ENCODE peak calls at places on chromosomes 13 and 19, in ten cellular contexts. One of them, this sample, is unnamed.

GRCh38 chr13:97130201-97130600 is 91.9 kb upstream of the MBNL2 start:
- DNase-seq in AG04449: no peak
- DNase-seq in WTC11: no peak
- DNase-seq in B cell: no peak
- DNase-seq in lower lobe of right lung: no peak
- DNase-seq in astrocyte: no peak
- DNase-seq in breast epithelium: no peak
- DNase-seq in A673: no peak
- DNase-seq in cardiac fibroblast: peak
- DNase-seq in dorsolateral prefrontal cortex: no peak
- DNase-seq in this sample: no peak

GRCh38 chr13:77698211-77699058 is 948 bp downstream of the SLAIN1 start:
- DNase-seq in AG04449: no peak
- DNase-seq in WTC11: peak
- DNase-seq in B cell: peak
- DNase-seq in lower lobe of right lung: peak
- DNase-seq in astrocyte: no peak
- DNase-seq in breast epithelium: no peak
- DNase-seq in A673: peak
- DNase-seq in cardiac fibroblast: peak
- DNase-seq in dorsolateral prefrontal cortex: peak
- DNase-seq in this sample: peak

GRCh38 chr19:12156254-12157058 is at the start of gene ZNF625:
- DNase-seq in AG04449: peak
- DNase-seq in WTC11: peak
- DNase-seq in B cell: peak
- DNase-seq in lower lobe of right lung: peak
- DNase-seq in astrocyte: peak
- DNase-seq in breast epithelium: peak
- DNase-seq in A673: peak
- DNase-seq in cardiac fibroblast: peak
- DNase-seq in dorsolateral prefrontal cortex: peak
- DNase-seq in this sample: peak

GRCh38 chr13:113238542-113238941 is 29.1 kb downstream of the CUL4A start:
- DNase-seq in AG04449: no peak
- DNase-seq in WTC11: no peak
- DNase-seq in B cell: no peak
- DNase-seq in lower lobe of right lung: no peak
- DNase-seq in astrocyte: no peak
- DNase-seq in breast epithelium: no peak
- DNase-seq in A673: no peak
- DNase-seq in cardiac fibroblast: no peak
- DNase-seq in dorsolateral prefrontal cortex: no peak
- DNase-seq in this sample: no peak

GRCh38 chr19:7943444-7944176 is at the start of gene TIMM44:
- DNase-seq in AG04449: peak
- DNase-seq in WTC11: peak
- DNase-seq in B cell: peak
- DNase-seq in lower lobe of right lung: peak
- DNase-seq in astrocyte: peak
- DNase-seq in breast epithelium: peak
- DNase-seq in A673: peak
- DNase-seq in cardiac fibroblast: peak
- DNase-seq in dorsolateral prefrontal cortex: peak
- DNase-seq in this sample: peak

GRCh38 chr19:30082168-30082567 is 140.1 kb downstream of the URI1 start:
- DNase-seq in AG04449: no peak
- DNase-seq in WTC11: no peak
- DNase-seq in B cell: no peak
- DNase-seq in lower lobe of right lung: no peak
- DNase-seq in astrocyte: no peak
- DNase-seq in breast epithelium: no peak
- DNase-seq in A673: no peak
- DNase-seq in cardiac fibroblast: no peak
- DNase-seq in dorsolateral prefrontal cortex: peak
- DNase-seq in this sample: no peak

GRCh38 chr19:48372904-48373303 is 8.7 kb downstream of the SYNGR4 start:
- DNase-seq in AG04449: no peak
- DNase-seq in WTC11: no peak
- DNase-seq in B cell: no peak
- DNase-seq in lower lobe of right lung: no peak
- DNase-seq in astrocyte: no peak
- DNase-seq in breast epithelium: no peak
- DNase-seq in A673: peak
- DNase-seq in cardiac fibroblast: no peak
- DNase-seq in dorsolateral prefrontal cortex: peak
- DNase-seq in this sample: no peak

GRCh38 chr13:42272115-42272756 is at the start of gene AKAP11:
- DNase-seq in AG04449: no peak
- DNase-seq in WTC11: peak
- DNase-seq in B cell: no peak
- DNase-seq in lower lobe of right lung: peak
- DNase-seq in astrocyte: peak
- DNase-seq in breast epithelium: peak
- DNase-seq in A673: peak
- DNase-seq in cardiac fibroblast: peak
- DNase-seq in dorsolateral prefrontal cortex: peak
- DNase-seq in this sample: no peak

GRCh38 chr19:43423779-43424178 is 9.1 kb downstream of the TEX101 start:
- DNase-seq in AG04449: no peak
- DNase-seq in WTC11: no peak
- DNase-seq in B cell: no peak
- DNase-seq in lower lobe of right lung: no peak
- DNase-seq in astrocyte: no peak
- DNase-seq in breast epithelium: peak
- DNase-seq in A673: no peak
- DNase-seq in cardiac fibroblast: no peak
- DNase-seq in dorsolateral prefrontal cortex: no peak
- DNase-seq in this sample: no peak

GRCh38 chr19:43422000-43422688 is 7.5 kb downstream of the TEX101 start:
- DNase-seq in AG04449: no peak
- DNase-seq in WTC11: no peak
- DNase-seq in B cell: no peak
- DNase-seq in lower lobe of right lung: no peak
- DNase-seq in astrocyte: no peak
- DNase-seq in breast epithelium: no peak
- DNase-seq in A673: no peak
- DNase-seq in cardiac fibroblast: no peak
- DNase-seq in dorsolateral prefrontal cortex: no peak
- DNase-seq in this sample: no peak

GRCh38 chr19:43429395-43429794 is 14.7 kb downstream of the TEX101 start:
- DNase-seq in AG04449: no peak
- DNase-seq in WTC11: no peak
- DNase-seq in B cell: no peak
- DNase-seq in lower lobe of right lung: no peak
- DNase-seq in astrocyte: no peak
- DNase-seq in breast epithelium: no peak
- DNase-seq in A673: no peak
- DNase-seq in cardiac fibroblast: no peak
- DNase-seq in dorsolateral prefrontal cortex: no peak
- DNase-seq in this sample: no peak

GRCh38 chr19:43422689-43423066 is 8.0 kb downstream of the TEX101 start:
- DNase-seq in AG04449: no peak
- DNase-seq in WTC11: no peak
- DNase-seq in B cell: no peak
- DNase-seq in lower lobe of right lung: no peak
- DNase-seq in astrocyte: no peak
- DNase-seq in breast epithelium: no peak
- DNase-seq in A673: no peak
- DNase-seq in cardiac fibroblast: no peak
- DNase-seq in dorsolateral prefrontal cortex: no peak
- DNase-seq in this sample: no peak

DNA sequence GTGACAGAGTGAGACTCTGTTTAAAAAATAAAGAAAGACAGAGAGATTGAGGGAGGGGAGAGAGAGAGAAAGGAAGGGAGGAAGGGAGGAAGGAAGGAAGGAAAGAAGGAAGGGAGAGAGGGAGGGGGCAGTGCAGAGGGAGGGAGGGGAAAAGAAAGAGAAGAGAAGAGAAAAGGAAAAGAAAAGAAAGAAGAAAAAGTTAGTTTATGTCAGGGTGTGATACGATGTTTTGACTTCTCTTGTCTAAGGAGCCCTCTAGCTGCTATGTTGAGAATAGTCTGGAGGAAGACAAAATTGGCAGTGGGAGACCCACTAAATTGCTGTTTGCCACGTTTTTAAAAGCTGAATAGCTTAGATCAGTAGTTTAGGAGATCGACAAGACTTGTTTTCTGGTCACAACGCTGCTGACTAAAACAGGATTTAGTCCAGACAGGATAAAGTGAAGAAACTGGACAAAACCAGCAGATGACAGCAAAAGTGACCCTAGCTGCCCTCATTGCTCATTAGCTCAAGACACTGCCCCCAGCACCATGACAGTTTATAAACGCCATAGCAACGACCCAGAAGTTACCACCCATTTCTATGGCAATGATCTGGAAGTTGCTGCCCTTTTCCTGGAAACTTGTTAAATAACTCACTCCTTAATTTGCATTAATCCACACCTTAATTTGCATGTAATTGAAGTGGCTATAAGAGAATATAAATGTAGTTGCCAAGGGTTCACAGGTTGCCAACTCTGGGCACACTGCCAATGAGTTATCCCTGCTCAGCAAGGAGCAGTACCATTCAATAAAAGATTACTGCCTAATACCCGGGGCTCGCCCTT is 11.1 kb downstream of the TEX101 start:
- DNase-seq in AG04449: no peak
- DNase-seq in WTC11: no peak
- DNase-seq in B cell: no peak
- DNase-seq in lower lobe of right lung: no peak
- DNase-seq in astrocyte: no peak
- DNase-seq in breast epithelium: peak
- DNase-seq in A673: peak
- DNase-seq in cardiac fibroblast: peak
- DNase-seq in dorsolateral prefrontal cortex: no peak
- DNase-seq in this sample: no peak
- TF ChIP-seq CTCF in AG04449: peak
- TF ChIP-seq CTCF in WTC11: no peak
- TF ChIP-seq CTCF in B cell: peak
- TF ChIP-seq CTCF in lower lobe of right lung: peak
- TF ChIP-seq CTCF in astrocyte: peak
- TF ChIP-seq CTCF in breast epithelium: no peak
- TF ChIP-seq CTCF in A673: peak
- TF ChIP-seq CTCF in cardiac fibroblast: peak
- TF ChIP-seq CTCF in dorsolateral prefrontal cortex: peak
- TF ChIP-seq CTCF in this sample: peak

GRCh38 chr13:89577301-89577700 is 1770.2 kb upstream of the MIR17HG start:
- DNase-seq in AG04449: no peak
- DNase-seq in WTC11: no peak
- DNase-seq in B cell: no peak
- DNase-seq in lower lobe of right lung: no peak
- DNase-seq in astrocyte: no peak
- DNase-seq in breast epithelium: no peak
- DNase-seq in A673: peak
- DNase-seq in cardiac fibroblast: no peak
- DNase-seq in dorsolateral prefrontal cortex: no peak
- DNase-seq in this sample: no peak
- TF ChIP-seq CTCF in AG04449: no peak
- TF ChIP-seq CTCF in WTC11: no peak
- TF ChIP-seq CTCF in B cell: no peak
- TF ChIP-seq CTCF in lower lobe of right lung: no peak
- TF ChIP-seq CTCF in astrocyte: no peak
- TF ChIP-seq CTCF in breast epithelium: no peak
- TF ChIP-seq CTCF in A673: peak
- TF ChIP-seq CTCF in cardiac fibroblast: no peak
- TF ChIP-seq CTCF in dorsolateral prefrontal cortex: peak
- TF ChIP-seq CTCF in this sample: no peak

DNA sequence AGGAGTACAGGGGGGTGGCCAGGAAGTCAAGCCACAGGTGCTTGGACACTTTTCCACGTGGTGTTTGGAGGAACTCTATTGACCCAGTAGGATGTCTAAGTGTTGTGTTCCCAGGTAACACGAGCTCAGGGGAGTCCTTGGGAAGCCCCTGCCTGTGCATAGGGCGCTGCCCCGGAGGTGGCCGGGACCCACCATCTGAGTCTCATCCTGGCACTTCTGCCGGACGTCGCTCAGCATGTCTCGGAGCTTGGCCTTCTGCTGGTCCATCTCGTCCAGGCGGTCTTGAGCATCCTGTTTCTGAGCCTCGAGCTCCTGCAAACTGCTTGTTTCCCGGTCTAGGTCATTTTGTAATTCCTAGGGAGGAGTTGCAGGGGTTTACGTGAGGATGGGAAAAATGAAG is 67.4 kb downstream of the EPS15L1 start:
- DNase-seq in AG04449: no peak
- DNase-seq in WTC11: no peak
- DNase-seq in B cell: no peak
- DNase-seq in lower lobe of right lung: no peak
- DNase-seq in astrocyte: no peak
- DNase-seq in breast epithelium: no peak
- DNase-seq in A673: no peak
- DNase-seq in cardiac fibroblast: no peak
- DNase-seq in dorsolateral prefrontal cortex: no peak
- DNase-seq in this sample: no peak
- TF ChIP-seq CTCF in AG04449: no peak
- TF ChIP-seq CTCF in WTC11: no peak
- TF ChIP-seq CTCF in B cell: no peak
- TF ChIP-seq CTCF in lower lobe of right lung: no peak
- TF ChIP-seq CTCF in astrocyte: no peak
- TF ChIP-seq CTCF in breast epithelium: no peak
- TF ChIP-seq CTCF in A673: no peak
- TF ChIP-seq CTCF in cardiac fibroblast: no peak
- TF ChIP-seq CTCF in dorsolateral prefrontal cortex: no peak
- TF ChIP-seq CTCF in this sample: no peak

DNA sequence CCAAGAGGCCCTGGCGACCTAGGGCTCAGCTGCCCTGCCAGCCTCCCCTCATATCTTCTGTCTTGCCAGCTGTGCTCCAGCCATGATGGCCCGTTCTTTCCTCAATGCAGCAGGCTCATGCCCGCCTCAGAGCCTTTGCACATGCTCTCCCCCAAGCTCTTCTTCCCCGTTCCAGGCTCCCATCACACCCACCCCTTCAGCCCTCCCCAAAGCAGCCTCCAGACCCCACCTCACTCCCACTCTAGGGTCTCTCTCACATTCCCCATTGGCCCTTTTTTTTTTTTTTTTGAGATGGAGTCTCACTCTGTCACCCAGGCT is 29.9 kb upstream of the ATP1A3 start:
- DNase-seq in AG04449: no peak
- DNase-seq in WTC11: no peak
- DNase-seq in B cell: no peak
- DNase-seq in lower lobe of right lung: no peak
- DNase-seq in astrocyte: no peak
- DNase-seq in breast epithelium: no peak
- DNase-seq in A673: no peak
- DNase-seq in cardiac fibroblast: no peak
- DNase-seq in dorsolateral prefrontal cortex: no peak
- DNase-seq in this sample: no peak
- TF ChIP-seq CTCF in AG04449: no peak
- TF ChIP-seq CTCF in WTC11: no peak
- TF ChIP-seq CTCF in B cell: no peak
- TF ChIP-seq CTCF in lower lobe of right lung: no peak
- TF ChIP-seq CTCF in astrocyte: no peak
- TF ChIP-seq CTCF in breast epithelium: no peak
- TF ChIP-seq CTCF in A673: no peak
- TF ChIP-seq CTCF in cardiac fibroblast: no peak
- TF ChIP-seq CTCF in dorsolateral prefrontal cortex: no peak
- TF ChIP-seq CTCF in this sample: no peak

GRCh38 chr19:43699506-43700367 is 16.1 kb upstream of the IRGC start:
- DNase-seq in AG04449: no peak
- DNase-seq in WTC11: peak
- DNase-seq in B cell: peak
- DNase-seq in lower lobe of right lung: peak
- DNase-seq in astrocyte: peak
- DNase-seq in breast epithelium: no peak
- DNase-seq in A673: peak
- DNase-seq in cardiac fibroblast: peak
- DNase-seq in dorsolateral prefrontal cortex: no peak
- DNase-seq in this sample: no peak
- TF ChIP-seq CTCF in AG04449: peak
- TF ChIP-seq CTCF in WTC11: no peak
- TF ChIP-seq CTCF in B cell: no peak
- TF ChIP-seq CTCF in lower lobe of right lung: no peak
- TF ChIP-seq CTCF in astrocyte: no peak
- TF ChIP-seq CTCF in breast epithelium: no peak
- TF ChIP-seq CTCF in A673: peak
- TF ChIP-seq CTCF in cardiac fibroblast: no peak
- TF ChIP-seq CTCF in dorsolateral prefrontal cortex: no peak
- TF ChIP-seq CTCF in this sample: no peak

This sample was measured in GM13977.